ENCODE peak calls at places on chromosomes 3 and 15, in five cellular contexts. R is A673, K is Peyer's patch, N is heart right ventricle, T is fibroblast of lung. C is an unnamed sample.

GRCh38 chr15:94237903-94238302 is 6.5 kb downstream of the MCTP2 start:
- DNase-seq in R (no peak), T (no peak), K (no peak), N (no peak), C (no peak)

GRCh38 chr3:162743091-162743490 is 1246.5 kb downstream of the OTOL1 start:
- DNase-seq in T (no peak), R (no peak), K (no peak), N (no peak), C (no peak)

GRCh38 chr3:29311805-29312204 is 30.9 kb downstream of the RBMS3 start:
- DNase-seq in N (no peak), R (no peak), T (no peak), K (no peak), C (no peak)

GRCh38 chr15:39803016-39803415 is 20.4 kb upstream of the FSIP1 start:
- DNase-seq in R (no peak), K (no peak), T (no peak), N (no peak), C (no peak)

GRCh38 chr15:58334803-58335202 is 97.0 kb upstream of the LIPC start:
- DNase-seq in N (no peak), R (no peak), T (no peak), K (no peak), C (no peak)

GRCh38 chr15:35925634-35926380 is 379.8 kb upstream of the DPH6 start:
- DNase-seq in T (peak; percentile 5), N (no peak), R (no peak), K (no peak), C (no peak)

GRCh38 chr15:39230917-39231285 is 350.0 kb upstream of the THBS1 start:
- DNase-seq in N (no peak), T (no peak), R (no peak), K (no peak), C (no peak)

GRCh38 chr3:50587806-50588758 is 18.8 kb downstream of the HEMK1 start:
- DNase-seq in N (no peak), K (no peak), T (no peak), R (no peak), C (no peak)

GRCh38 chr3:194711913-194712312 is 26.2 kb downstream of the FAM43A start:
- DNase-seq in K (no peak), R (peak; percentile 81), T (peak; percentile 53), N (no peak), C (no peak)

GRCh38 chr15:40058476-40059140 is 19.6 kb upstream of the SRP14 start:
- DNase-seq in K (no peak), T (peak; percentile 83), N (no peak), R (no peak), C (no peak)

GRCh38 chr3:116190095-116190494 is 255.2 kb downstream of the LSAMP start:
- DNase-seq in T (no peak), R (no peak), K (no peak), N (no peak), C (no peak)

GRCh38 chr3:46708401-46709146 is 7.4 kb downstream of the TMIE start:
- DNase-seq in R (no peak), K (no peak), N (no peak), T (no peak), C (no peak)

GRCh38 chr3:43286886-43287301 is 554 bp downstream of the SNRK start:
- DNase-seq in K (peak; percentile 68), N (no peak), R (peak; percentile 6), T (peak; percentile 20), C (peak; percentile 78)

GRCh38 chr3:115245437-115245836 is 98.3 kb upstream of the ZBTB20 start:
- DNase-seq in N (no peak), T (peak; percentile 86), K (no peak), R (peak; percentile 45), C (no peak)

GRCh38 chr3:139640456-139640855 is 37.3 kb downstream of the NMNAT3 start:
- DNase-seq in T (no peak), N (no peak), R (no peak), K (no peak), C (no peak)

GRCh38 chr3:14988988-14989394 is 41.6 kb downstream of the NR2C2 start:
- DNase-seq in K (no peak), R (no peak), N (no peak), T (no peak), C (peak; percentile 52)

GRCh38 chr3:14989943-14990753 is 42.8 kb downstream of the NR2C2 start:
- DNase-seq in T (peak; percentile 23), N (no peak), R (no peak), K (no peak), C (peak; percentile 43)

GRCh38 chr3:14991818-14992612 is 44.6 kb downstream of the NR2C2 start:
- DNase-seq in T (no peak), R (no peak), N (no peak), K (no peak), C (no peak)

GRCh38 chr3:14991148-14991742 is 43.9 kb downstream of the NR2C2 start:
- DNase-seq in T (no peak), R (peak; percentile 32), K (no peak), N (no peak), C (peak; percentile 6)
- H3K4me3 ChIP-seq in T (no peak overlapping the region), R (no peak overlapping the region), K (no peak overlapping the region), N (no peak overlapping the region), C (no peak overlapping the region)

GRCh38 chr15:64383760-64384159 is 2.5 kb upstream of the PCLAF start:
- DNase-seq in R (no peak), T (no peak), K (no peak), N (no peak), C (no peak)

GRCh38 chr15:64381000-64381751 is at the start of gene PCLAF:
- DNase-seq in T (peak; percentile 93), R (peak; percentile 99), N (peak; percentile 93), K (peak; percentile 94), C (peak; percentile 93)

GRCh38 chr15:64379216-64379960 is 1.9 kb downstream of the PCLAF start:
- DNase-seq in K (no peak), T (no peak), N (no peak), R (peak; percentile 33), C (peak; percentile 19)
- H3K4me3 ChIP-seq in K (no peak overlapping the region), T (peak overlapping the region; percentile 36), N (no peak overlapping the region), R (peak overlapping the region; percentile 70), C (no peak overlapping the region)

GRCh38 chr15:44598892-44599291 is 61.9 kb downstream of the EIF3J start:
- DNase-seq in N (no peak), T (peak; percentile 74), K (no peak), R (peak; percentile 31), C (no peak)
- H3K4me3 ChIP-seq in N (no peak overlapping the region), T (no peak overlapping the region), K (no peak overlapping the region), R (no peak overlapping the region), C (no peak overlapping the region)

GRCh38 chr15:101167366-101167790 is 84.5 kb downstream of the CHSY1 start:
- DNase-seq in K (no peak), T (no peak), R (no peak), N (no peak), C (no peak)
- H3K4me3 ChIP-seq in K (no peak overlapping the region), T (no peak overlapping the region), R (no peak overlapping the region), N (no peak overlapping the region), C (no peak overlapping the region)

GRCh38 chr15:75129788-75130187 is 71.9 kb upstream of the C15orf39 start:
- DNase-seq in T (no peak), N (no peak), K (no peak), R (no peak), C (no peak)
- H3K4me3 ChIP-seq in T (no peak overlapping the region), N (no peak overlapping the region), K (no peak overlapping the region), R (no peak overlapping the region), C (no peak overlapping the region)

DNA sequence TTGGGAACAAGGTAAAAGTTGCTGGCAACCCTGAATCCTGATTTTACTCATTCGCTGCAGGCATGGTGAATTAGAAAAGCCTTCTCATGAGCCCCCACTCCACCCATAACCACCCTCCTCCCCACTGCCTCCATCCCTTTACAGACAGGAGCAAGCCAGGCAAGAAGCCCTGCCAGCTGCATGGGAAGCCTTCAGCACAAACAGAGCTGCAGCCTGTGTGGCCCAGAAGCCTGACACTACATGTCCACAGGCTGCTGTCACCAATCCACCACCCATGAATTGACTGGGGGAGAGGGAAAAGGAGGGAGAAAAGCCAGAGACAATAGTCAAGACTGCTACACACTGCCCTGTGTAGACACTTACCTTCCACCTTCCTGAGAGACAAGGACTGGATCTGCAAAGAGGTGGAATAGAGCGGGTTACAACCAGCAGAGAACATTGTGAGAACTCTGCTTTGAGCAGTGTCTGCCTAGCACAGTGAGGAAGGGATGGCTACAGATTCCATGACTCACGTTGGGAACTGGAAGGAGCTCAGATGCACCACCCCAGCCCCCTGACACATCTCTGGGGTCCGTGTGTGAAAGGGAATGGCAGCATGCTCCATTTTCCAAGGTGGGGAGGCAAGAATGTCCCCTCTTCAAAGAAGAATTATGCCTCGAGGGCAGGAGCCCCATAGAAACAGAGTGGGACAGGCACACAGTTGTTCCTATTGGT is 33.9 kb downstream of the DZIP1L start:
- DNase-seq in R (no peak), T (peak; percentile 71), K (no peak), N (no peak), C (no peak)
- H3K4me3 ChIP-seq in R (no peak overlapping the region), T (no peak overlapping the region), K (no peak overlapping the region), N (no peak overlapping the region), C (no peak overlapping the region)

GRCh38 chr3:44338010-44338827 is at the start of gene TCAIM:
- DNase-seq in K (peak; percentile 99), R (peak; percentile 95), N (peak; percentile 97), T (peak; percentile 98), C (peak; percentile 95)

GRCh38 chr3:44339181-44339741 is 695 bp downstream of the TCAIM start:
- DNase-seq in K (no peak), R (no peak), T (no peak), N (no peak), C (no peak)

GRCh38 chr3:44338828-44339127 is 212 bp downstream of the TCAIM start:
- DNase-seq in N (no peak), K (no peak), R (no peak), T (no peak), C (no peak)

GRCh38 chr3:44342191-44342790 is 3.7 kb downstream of the TCAIM start:
- DNase-seq in R (peak; percentile 7), N (no peak), T (peak; percentile 89), K (no peak), C (no peak)

GRCh38 chr3:44339990-44340389 is 1.4 kb downstream of the TCAIM start:
- DNase-seq in N (no peak), T (no peak), K (no peak), R (no peak), C (no peak)
- H3K4me3 ChIP-seq in N (peak overlapping the region; percentile 63), T (peak overlapping the region; percentile 77), K (no peak overlapping the region), R (peak overlapping the region; percentile 62), C (no peak overlapping the region)